ENCODE peak calls at places on chromosome 4, in four cellular contexts. R, Q, E and M are unnamed samples.

GRCh38 chr4:79295076-79295475 is 30.8 kb downstream of the NAA11 start:
- DNase-seq in Q (no peak), E (no peak), R (no peak), M (no peak)

GRCh38 chr4:170004656-170005250 is 21.4 kb downstream of the MFAP3L start:
- DNase-seq in R (no peak), E (no peak), Q (peak; percentile 42), M (no peak)

GRCh38 chr4:124783847-124784246 is 71.3 kb upstream of the ANKRD50 start:
- DNase-seq in E (no peak), Q (no peak), R (no peak), M (no peak)

GRCh38 chr4:156294577-156294976 is 340.9 kb upstream of the CTSO start:
- DNase-seq in Q (peak; percentile 4), E (no peak), R (no peak), M (no peak)

GRCh38 chr4:113773756-113774155 is 12.2 kb upstream of the CAMK2D start:
- DNase-seq in Q (no peak), R (no peak), E (no peak), M (no peak)

GRCh38 chr4:8305851-8306361 is 36.4 kb downstream of the HTRA3 start:
- DNase-seq in R (peak; percentile 72), Q (no peak), E (no peak), M (peak; percentile 7)

GRCh38 chr4:151430737-151431457 is 21.9 kb downstream of the FHIP1A start:
- DNase-seq in R (no peak), E (no peak), Q (no peak), M (no peak)

GRCh38 chr4:95217197-95217596 is 331.6 kb downstream of the UNC5C start:
- DNase-seq in R (no peak), Q (no peak), E (no peak), M (no peak)

GRCh38 chr4:176274441-176274840 is 5.4 kb upstream of the ASB5 start:
- DNase-seq in Q (no peak), R (no peak), E (no peak), M (no peak)

GRCh38 chr4:43456383-43456782 is 563.9 kb downstream of the GRXCR1 start:
- DNase-seq in R (no peak), E (no peak), Q (no peak), M (no peak)

GRCh38 chr4:141605425-141605856 is 30.9 kb upstream of the IL15 start:
- DNase-seq in R (no peak), Q (no peak), E (no peak), M (no peak)

GRCh38 chr4:151218343-151218742 is 58.6 kb upstream of the PRSS48 start:
- DNase-seq in R (no peak), E (no peak), Q (no peak), M (no peak)

GRCh38 chr4:37549003-37549402 is 137.2 kb downstream of the RELL1 start:
- DNase-seq in R (no peak), E (no peak), Q (no peak), M (no peak)

GRCh38 chr4:168618577-168619265 is 121.9 kb downstream of the PALLD start:
- DNase-seq in R (no peak), E (no peak), Q (no peak), M (no peak)
- H3K4me3 ChIP-seq in R (no peak overlapping the region), E (no peak overlapping the region), Q (no peak overlapping the region), M (no peak overlapping the region)

DNA sequence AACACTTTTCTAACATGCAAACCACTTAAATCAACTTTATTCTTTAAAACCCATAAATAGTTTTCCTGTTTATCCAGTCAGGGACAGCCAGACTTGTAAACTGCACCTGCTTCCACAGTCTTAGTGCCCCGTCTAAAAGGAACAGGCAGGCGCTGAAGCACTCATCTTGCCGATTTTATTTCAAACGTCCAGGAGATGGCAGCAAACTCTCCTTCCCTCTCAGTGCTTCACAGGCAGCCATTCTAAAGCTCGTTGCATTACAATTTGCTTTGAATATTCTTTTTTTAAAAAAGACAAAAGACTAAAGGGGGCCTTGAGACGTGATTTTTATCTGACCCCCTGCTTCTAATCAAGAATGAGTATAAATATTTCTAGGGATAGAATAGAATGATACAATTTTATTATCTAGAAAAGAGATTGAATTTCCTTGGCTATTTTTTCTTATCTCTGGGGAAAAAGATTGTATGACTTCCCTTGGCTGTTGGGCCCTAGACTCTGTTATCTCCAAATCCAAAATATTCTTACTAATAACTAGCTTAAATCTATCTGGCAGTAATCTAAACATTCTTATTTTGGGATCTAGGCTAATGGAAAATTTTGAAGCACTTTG is 93.6 kb upstream of the MYOZ2 start:
- DNase-seq in Q (peak; percentile 65), E (no peak), R (no peak), M (peak; percentile 64)
- H3K4me1 ChIP-seq in Q (no peaks in the 10 kb centered on the region), E (peaks cover 76% of the 10 kb centered on the region), R (peaks cover 91% of the 10 kb centered on the region), M (peaks cover 18% of the 10 kb centered on the region)

DNA sequence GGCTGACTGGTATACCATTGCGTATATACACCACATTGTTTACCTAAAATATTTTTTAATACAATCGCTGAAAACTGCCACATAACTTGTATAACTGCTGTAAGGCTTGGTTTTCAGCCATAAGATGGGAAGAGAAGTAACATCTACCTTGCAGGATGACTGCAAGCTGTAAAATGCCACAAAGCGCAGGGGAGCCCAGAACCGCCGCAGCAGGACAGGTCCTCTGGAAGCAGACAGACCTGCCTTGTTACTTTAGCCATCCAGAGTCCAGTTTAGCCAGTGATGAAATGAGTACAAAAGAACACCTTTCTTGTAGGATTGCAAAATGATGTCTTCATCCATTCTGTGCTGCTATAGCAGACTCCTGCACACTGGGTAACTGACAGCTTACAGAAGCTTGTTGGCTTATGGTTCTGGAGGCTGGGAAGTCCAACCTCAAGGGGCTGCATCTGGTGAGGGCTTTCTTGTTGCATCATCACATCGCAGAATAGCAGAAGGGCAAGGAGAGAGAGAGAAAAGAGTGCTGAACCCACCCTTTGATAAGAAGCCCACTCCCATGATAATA is 4.1 kb upstream of the CTBP1 start:
- DNase-seq in E (no peak), Q (no peak), R (no peak), M (no peak)
- H3K9me3 ChIP-seq in E (peaks cover 31% of the 10 kb centered on the region), Q (peaks cover 62% of the 10 kb centered on the region), R (peaks cover 5% of the 10 kb centered on the region), M (no peaks in the 10 kb centered on the region)

DNA sequence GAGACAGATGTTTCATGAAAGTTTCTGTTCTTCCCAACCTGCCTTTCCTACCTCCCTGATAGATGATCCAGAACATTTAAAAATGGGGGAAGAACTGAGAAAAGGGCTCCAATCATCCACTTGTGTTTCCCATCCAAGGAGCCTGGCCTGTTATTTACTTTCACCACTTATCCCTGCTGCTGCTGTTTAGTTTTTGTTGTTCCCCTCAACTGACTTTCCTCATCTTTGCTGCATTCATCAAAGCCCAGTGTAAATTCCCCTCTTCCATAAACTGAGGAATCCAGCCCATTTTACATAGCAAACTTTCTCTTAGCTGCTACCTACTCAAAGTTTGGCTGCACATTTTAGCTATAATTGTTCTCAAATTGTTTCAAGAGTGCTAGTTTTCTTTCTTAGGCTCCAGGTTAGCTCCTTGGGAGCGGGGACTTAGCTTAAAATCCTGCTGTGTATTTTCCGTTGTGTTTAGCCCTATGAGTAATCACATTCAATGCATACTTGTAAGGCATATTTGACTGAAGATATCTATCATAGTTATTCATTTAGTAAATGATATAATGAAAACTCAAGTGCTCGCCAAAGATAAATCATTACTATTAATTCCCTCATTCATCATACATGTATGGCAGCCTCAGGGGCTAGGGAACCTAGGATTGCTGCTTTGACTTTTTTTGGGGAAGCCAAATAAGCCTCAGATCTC is 1.4 kb upstream of the PTPN13 start:
- DNase-seq in E (no peak), Q (no peak), R (no peak), M (no peak)
- H3K4me3 ChIP-seq in E (peak overlapping the region; percentile 59), Q (peak overlapping the region; percentile 96), R (peak overlapping the region; percentile 74), M (peak overlapping the region; percentile 62)

GRCh38 chr4:147826288-147826646 is 94.4 kb downstream of the ARHGAP10 start:
- DNase-seq in Q (no peak), E (no peak), R (no peak), M (no peak)
- H3K4me1 ChIP-seq in Q (no peaks in the 10 kb centered on the region), E (peaks cover 75% of the 10 kb centered on the region), R (peaks cover 97% of the 10 kb centered on the region), M (peaks cover 24% of the 10 kb centered on the region)

GRCh38 chr4:44580231-44580630 is 71.2 kb downstream of the YIPF7 start:
- DNase-seq in E (no peak), R (no peak), Q (no peak), M (no peak)
- H3K9me3 ChIP-seq in E (peaks cover 3% of the 10 kb centered on the region), R (peaks cover 23% of the 10 kb centered on the region), Q (no peaks in the 10 kb centered on the region), M (no peaks in the 10 kb centered on the region)

GRCh38 chr4:40179360-40179759 is 17.5 kb upstream of the RHOH start:
- DNase-seq in Q (no peak), R (no peak), E (no peak), M (no peak)

GRCh38 chr4:40178672-40179071 is 18.2 kb upstream of the RHOH start:
- DNase-seq in R (no peak), Q (no peak), E (no peak), M (no peak)

GRCh38 chr4:40173470-40173875 is 23.4 kb upstream of the RHOH start:
- DNase-seq in Q (no peak), R (no peak), E (no peak), M (no peak)

GRCh38 chr4:40177591-40177990 is 19.2 kb upstream of the RHOH start:
- DNase-seq in R (no peak), E (no peak), Q (no peak), M (no peak)

DNA sequence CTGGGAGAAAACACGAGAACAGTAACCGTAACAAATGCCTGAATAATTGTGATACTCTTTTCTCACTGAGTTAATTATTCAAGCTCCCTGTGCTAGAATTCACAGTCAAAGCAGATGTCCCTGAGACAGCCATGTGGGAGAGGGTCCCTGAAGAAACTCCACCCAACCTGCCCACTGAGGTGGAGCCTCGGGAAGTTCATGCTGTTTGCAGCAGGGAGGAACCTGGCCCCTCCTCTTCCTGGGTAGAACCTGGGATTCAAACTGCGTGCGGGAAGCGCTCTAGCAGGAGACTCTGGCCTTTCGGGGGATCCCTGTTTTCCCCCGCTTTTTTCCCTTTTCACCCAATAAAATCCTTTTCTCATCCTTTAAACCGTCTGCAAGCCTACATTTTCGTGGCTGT is 20.2 kb upstream of the RHOH start:
- DNase-seq in E (no peak), Q (no peak), R (no peak), M (no peak)
- H3K4me3 ChIP-seq in E (no peak overlapping the region), Q (no peak overlapping the region), R (no peak overlapping the region), M (no peak overlapping the region)